ENCODE peak calls at places on chromosomes 3 and 15, in five cellular contexts. One of them, this sample, is unnamed.

GRCh38 chr3:117526485-117527079 is 817.0 kb downstream of the TUSC7 start:
- DNase-seq in colonic mucosa: peak
- DNase-seq in fibroblast of lung: no peak
- DNase-seq in IMR-90: peak
- DNase-seq in HepG2: peak
- DNase-seq in this sample: peak

GRCh38 chr15:90241343-90242192 is 7.6 kb downstream of the GDPGP1 start:
- DNase-seq in IMR-90: no peak
- DNase-seq in HepG2: no peak
- DNase-seq in fibroblast of lung: no peak
- DNase-seq in colonic mucosa: no peak
- DNase-seq in this sample: no peak

GRCh38 chr3:175601521-175601920 is 742.4 kb downstream of the NAALADL2 start:
- DNase-seq in fibroblast of lung: peak
- DNase-seq in HepG2: no peak
- DNase-seq in IMR-90: peak
- DNase-seq in colonic mucosa: no peak
- DNase-seq in this sample: no peak

GRCh38 chr3:150787741-150788370 is 24.9 kb upstream of the SIAH2 start:
- DNase-seq in fibroblast of lung: peak
- DNase-seq in colonic mucosa: peak
- DNase-seq in IMR-90: peak
- DNase-seq in HepG2: peak
- DNase-seq in this sample: peak

GRCh38 chr15:79952329-79952728 is 18.7 kb downstream of the BCL2A1 start:
- DNase-seq in IMR-90: no peak
- DNase-seq in colonic mucosa: no peak
- DNase-seq in HepG2: no peak
- DNase-seq in fibroblast of lung: no peak
- DNase-seq in this sample: no peak

GRCh38 chr15:67142142-67143092 is 77.0 kb downstream of the SMAD3 start:
- DNase-seq in fibroblast of lung: peak
- DNase-seq in IMR-90: peak
- DNase-seq in HepG2: no peak
- DNase-seq in colonic mucosa: no peak
- DNase-seq in this sample: no peak

GRCh38 chr3:136602818-136603217 is 149.4 kb downstream of the STAG1 start:
- DNase-seq in IMR-90: peak
- DNase-seq in fibroblast of lung: peak
- DNase-seq in colonic mucosa: no peak
- DNase-seq in HepG2: no peak
- DNase-seq in this sample: no peak

GRCh38 chr3:123147754-123148535 is 53.8 kb upstream of the SEC22A start:
- DNase-seq in colonic mucosa: no peak
- DNase-seq in HepG2: no peak
- DNase-seq in IMR-90: no peak
- DNase-seq in fibroblast of lung: no peak
- DNase-seq in this sample: no peak

GRCh38 chr3:171056528-171056927 is 30.0 kb upstream of the SLC2A2 start:
- DNase-seq in fibroblast of lung: peak
- DNase-seq in IMR-90: peak
- DNase-seq in colonic mucosa: no peak
- DNase-seq in HepG2: peak
- DNase-seq in this sample: no peak

GRCh38 chr3:64674591-64675076 is 13.2 kb downstream of the ADAMTS9 start:
- DNase-seq in fibroblast of lung: peak
- DNase-seq in colonic mucosa: no peak
- DNase-seq in IMR-90: no peak
- DNase-seq in HepG2: no peak
- DNase-seq in this sample: no peak

GRCh38 chr3:64668582-64669510 is 19.0 kb downstream of the ADAMTS9 start:
- DNase-seq in HepG2: no peak
- DNase-seq in colonic mucosa: no peak
- DNase-seq in IMR-90: no peak
- DNase-seq in fibroblast of lung: no peak
- DNase-seq in this sample: no peak

GRCh38 chr3:64675848-64676247 is 12.0 kb downstream of the ADAMTS9 start:
- DNase-seq in colonic mucosa: no peak
- DNase-seq in fibroblast of lung: no peak
- DNase-seq in HepG2: no peak
- DNase-seq in IMR-90: no peak
- DNase-seq in this sample: no peak

GRCh38 chr3:64676831-64677230 is 11.0 kb downstream of the ADAMTS9 start:
- DNase-seq in colonic mucosa: no peak
- DNase-seq in IMR-90: no peak
- DNase-seq in fibroblast of lung: no peak
- DNase-seq in HepG2: no peak
- DNase-seq in this sample: no peak

GRCh38 chr3:64673159-64673715 is 14.6 kb downstream of the ADAMTS9 start:
- DNase-seq in HepG2: no peak
- DNase-seq in colonic mucosa: no peak
- DNase-seq in fibroblast of lung: no peak
- DNase-seq in IMR-90: no peak
- DNase-seq in this sample: no peak
- TF ChIP-seq CTCF in HepG2: no peak
- TF ChIP-seq CTCF in colonic mucosa: no peak
- TF ChIP-seq CTCF in fibroblast of lung: no peak
- TF ChIP-seq CTCF in IMR-90: no peak
- TF ChIP-seq CTCF in this sample: no peak

DNA sequence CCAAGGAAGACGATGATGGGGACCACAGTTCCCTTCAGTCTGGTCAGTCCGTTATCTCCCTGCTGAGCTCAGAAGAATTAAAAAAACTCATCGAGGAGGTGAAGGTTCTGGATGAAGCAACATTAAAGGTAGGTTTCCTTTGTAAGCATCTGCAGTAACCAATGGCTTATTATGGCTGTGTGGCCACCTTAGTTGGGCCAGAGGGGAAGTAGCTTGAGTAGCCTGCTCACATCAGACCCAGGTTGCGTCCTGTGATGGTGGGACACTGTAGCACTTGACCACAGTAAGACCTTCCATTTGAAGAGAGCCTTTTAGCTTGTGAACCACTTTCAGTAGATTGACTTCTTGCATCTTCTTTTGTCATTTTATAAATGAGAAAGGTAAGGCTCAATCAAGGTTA is 22.6 kb downstream of the STARD5 start:
- DNase-seq in fibroblast of lung: no peak
- DNase-seq in colonic mucosa: no peak
- DNase-seq in HepG2: no peak
- DNase-seq in IMR-90: no peak
- DNase-seq in this sample: no peak
- H3K9ac ChIP-seq in fibroblast of lung: no peak
- H3K9ac ChIP-seq in colonic mucosa: no peak
- H3K9ac ChIP-seq in HepG2: no peak
- H3K9ac ChIP-seq in IMR-90: no peak
- H3K9ac ChIP-seq in this sample: no peak

DNA sequence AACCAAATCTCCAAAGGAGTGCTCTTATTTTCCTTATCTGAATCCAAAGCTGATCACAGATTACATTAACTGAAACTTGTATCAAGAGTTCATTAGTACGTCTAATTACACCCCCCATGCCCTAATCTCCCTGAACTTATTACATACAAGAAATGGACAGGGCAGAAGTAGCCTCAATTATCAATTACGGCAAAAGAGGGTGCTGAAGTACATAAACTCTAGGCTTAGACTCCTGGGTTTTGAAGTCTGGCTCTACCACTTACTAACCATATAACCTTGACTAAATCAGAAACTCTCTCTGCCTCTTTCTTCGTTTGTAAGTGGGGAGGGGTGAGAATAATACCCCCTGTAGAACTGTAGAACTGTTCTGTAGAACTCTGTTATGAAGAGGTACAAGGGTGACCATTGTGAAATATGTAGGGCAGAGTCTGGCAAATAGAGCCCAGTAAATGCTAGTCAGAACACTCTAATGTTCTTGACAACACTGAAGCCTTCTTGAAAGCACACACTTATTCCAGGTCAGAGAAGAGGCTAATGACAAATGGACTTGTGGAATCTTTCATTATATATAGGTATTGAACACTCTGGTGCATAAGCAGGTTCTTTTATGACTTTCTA is 19.6 kb upstream of the OR5K4 start:
- DNase-seq in colonic mucosa: no peak
- DNase-seq in HepG2: no peak
- DNase-seq in fibroblast of lung: no peak
- DNase-seq in IMR-90: peak
- DNase-seq in this sample: no peak
- TF ChIP-seq CTCF in colonic mucosa: no peak
- TF ChIP-seq CTCF in HepG2: no peak
- TF ChIP-seq CTCF in fibroblast of lung: no peak
- TF ChIP-seq CTCF in IMR-90: peak
- TF ChIP-seq CTCF in this sample: no peak

GRCh38 chr3:48039487-48040190 is 23.4 kb upstream of the MAP4 start:
- DNase-seq in fibroblast of lung: peak
- DNase-seq in IMR-90: peak
- DNase-seq in HepG2: peak
- DNase-seq in colonic mucosa: no peak
- DNase-seq in this sample: peak
- H3K9ac ChIP-seq in fibroblast of lung: peak
- H3K9ac ChIP-seq in IMR-90: peak
- H3K9ac ChIP-seq in HepG2: peak
- H3K9ac ChIP-seq in colonic mucosa: no peak
- H3K9ac ChIP-seq in this sample: no peak

GRCh38 chr3:20040476-20041196 is 390 bp downstream of the KAT2B start:
- DNase-seq in colonic mucosa: peak
- DNase-seq in fibroblast of lung: peak
- DNase-seq in IMR-90: peak
- DNase-seq in HepG2: peak
- DNase-seq in this sample: peak
- TF ChIP-seq CTCF in colonic mucosa: no peak
- TF ChIP-seq CTCF in fibroblast of lung: no peak
- TF ChIP-seq CTCF in IMR-90: no peak
- TF ChIP-seq CTCF in HepG2: peak
- TF ChIP-seq CTCF in this sample: no peak

GRCh38 chr3:177491301-177492031 is 294.2 kb upstream of the TBL1XR1 start:
- DNase-seq in HepG2: no peak
- DNase-seq in IMR-90: peak
- DNase-seq in colonic mucosa: no peak
- DNase-seq in fibroblast of lung: peak
- DNase-seq in this sample: no peak
- H3K9ac ChIP-seq in HepG2: no peak
- H3K9ac ChIP-seq in IMR-90: no peak
- H3K9ac ChIP-seq in colonic mucosa: no peak
- H3K9ac ChIP-seq in fibroblast of lung: no peak
- H3K9ac ChIP-seq in this sample: no peak

GRCh38 chr3:195796795-195797194 is 14.9 kb downstream of the MUC4 start:
- DNase-seq in colonic mucosa: peak
- DNase-seq in HepG2: no peak
- DNase-seq in IMR-90: no peak
- DNase-seq in fibroblast of lung: no peak
- DNase-seq in this sample: no peak

GRCh38 chr3:195800240-195800639 is 11.5 kb downstream of the MUC4 start:
- DNase-seq in colonic mucosa: no peak
- DNase-seq in fibroblast of lung: no peak
- DNase-seq in IMR-90: no peak
- DNase-seq in HepG2: no peak
- DNase-seq in this sample: no peak

GRCh38 chr3:195788711-195789581 is 22.8 kb downstream of the MUC4 start:
- DNase-seq in IMR-90: no peak
- DNase-seq in fibroblast of lung: no peak
- DNase-seq in HepG2: no peak
- DNase-seq in colonic mucosa: no peak
- DNase-seq in this sample: no peak

GRCh38 chr3:195790891-195791290 is 20.8 kb downstream of the MUC4 start:
- DNase-seq in fibroblast of lung: no peak
- DNase-seq in colonic mucosa: no peak
- DNase-seq in IMR-90: no peak
- DNase-seq in HepG2: no peak
- DNase-seq in this sample: no peak

DNA sequence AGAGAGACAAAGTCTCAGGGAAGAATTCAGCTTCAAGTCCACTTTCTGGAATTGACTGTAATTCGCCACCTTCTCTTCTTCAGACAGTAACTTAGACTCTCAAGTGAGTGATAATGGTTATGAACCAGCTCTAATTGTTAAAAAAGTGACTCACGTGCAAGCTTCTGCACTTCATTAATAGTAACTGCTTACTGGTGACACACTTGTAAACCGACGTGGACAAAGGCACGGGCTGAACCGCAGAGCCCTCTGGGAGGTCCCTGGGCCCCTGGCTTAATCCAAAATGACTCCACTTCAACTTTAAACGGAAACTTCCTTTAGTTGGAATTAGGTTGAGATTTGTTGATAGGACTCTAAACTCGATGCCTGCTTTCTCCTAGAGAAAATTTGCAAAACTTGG is 17.0 kb downstream of the MUC4 start:
- DNase-seq in IMR-90: no peak
- DNase-seq in fibroblast of lung: peak
- DNase-seq in HepG2: no peak
- DNase-seq in colonic mucosa: no peak
- DNase-seq in this sample: peak
- TF ChIP-seq CTCF in IMR-90: no peak
- TF ChIP-seq CTCF in fibroblast of lung: no peak
- TF ChIP-seq CTCF in HepG2: no peak
- TF ChIP-seq CTCF in colonic mucosa: no peak
- TF ChIP-seq CTCF in this sample: no peak

This sample was measured in neural progenitor cell.